ENCODE peak calls at places on chromosomes 3 and 15, in ten cellular contexts. W is HepG2, C is mesendoderm, J is endothelial cell of umbilical vein, M is neural progenitor cell, Q is GM12878, L is neuronal stem cell, U is endodermal cell, O is mammary epithelial cell, F is IMR-90. K is an unnamed sample. For H3K36me3, the result is how much of the 10 kb centered on the place peaks cover.

GRCh38 chr3:188680189-188680588 is 491.6 kb upstream of the TPRG1 start:
- DNase-seq in W (no peak), C (no peak), J (no peak), M (no peak), Q (no peak), L (no peak), U (no peak), O (no peak), F (peak), K (no peak)

GRCh38 chr3:50913279-50913678 is 238.6 kb downstream of the DOCK3 start:
- DNase-seq in W (no peak), C (peak), J (no peak), M (no peak), Q (no peak), L (no peak), U (no peak), O (no peak), F (no peak), K (no peak)

GRCh38 chr15:62969442-62970089 is 73.0 kb upstream of the TPM1 start:
- DNase-seq in W (no peak), C (peak), J (no peak), M (no peak), Q (no peak), L (no peak), U (no peak), O (peak), F (no peak), K (no peak)

GRCh38 chr3:25747033-25747432 is 36.2 kb downstream of the NGLY1 start:
- DNase-seq in W (no peak), C (no peak), J (no peak), M (no peak), Q (no peak), L (no peak), U (no peak), O (peak), F (peak), K (no peak)

GRCh38 chr15:72415304-72415703 is 17.2 kb downstream of the TMEM202 start:
- DNase-seq in W (peak), C (no peak), J (no peak), M (no peak), Q (no peak), L (no peak), U (no peak), O (no peak), F (no peak), K (no peak)

GRCh38 chr15:62782896-62783295 is 259.7 kb upstream of the TPM1 start:
- DNase-seq in W (no peak), C (no peak), J (no peak), M (no peak), Q (no peak), L (no peak), U (no peak), O (no peak), F (peak), K (no peak)

GRCh38 chr3:18649666-18650363 is 224.7 kb upstream of the SATB1 start:
- DNase-seq in W (no peak), C (no peak), J (no peak), M (no peak), Q (peak), L (no peak), U (no peak), O (no peak), F (no peak), K (no peak)

GRCh38 chr3:55746808-55747413 is 259.8 kb upstream of the WNT5A start:
- DNase-seq in W (no peak), C (no peak), J (peak), M (no peak), Q (no peak), L (no peak), U (no peak), O (no peak), F (peak), K (no peak)

GRCh38 chr3:121703973-121704372 is 43.3 kb upstream of the HCLS1 start:
- DNase-seq in W (no peak), C (no peak), J (no peak), M (no peak), Q (no peak), L (no peak), U (no peak), O (no peak), F (no peak), K (no peak)

GRCh38 chr3:175410251-175410650 is 551.1 kb downstream of the NAALADL2 start:
- DNase-seq in W (no peak), C (no peak), J (no peak), M (no peak), Q (no peak), L (no peak), U (no peak), O (peak), F (peak), K (no peak)

GRCh38 chr15:57727031-57727430 is 20.5 kb downstream of the POLR2M start:
- DNase-seq in W (no peak), C (no peak), J (peak), M (no peak), Q (no peak), L (no peak), U (no peak), O (peak), F (peak), K (no peak)

GRCh38 chr15:47513496-47513895 is 203.8 kb upstream of the SEMA6D start:
- DNase-seq in W (no peak), C (no peak), J (no peak), M (no peak), Q (no peak), L (no peak), U (no peak), O (no peak), F (no peak), K (no peak)

GRCh38 chr3:73070675-73071575 is 9.5 kb downstream of the EBLN2 start:
- DNase-seq in W (peak), C (no peak), J (no peak), M (no peak), Q (no peak), L (no peak), U (peak), O (no peak), F (peak), K (no peak)

GRCh38 chr15:50108446-50108845 is 10.6 kb downstream of the ATP8B4 start:
- DNase-seq in W (no peak), C (no peak), J (no peak), M (no peak), Q (no peak), L (no peak), U (no peak), O (no peak), F (no peak), K (no peak)

GRCh38 chr15:41544650-41545015 is 576 bp upstream of the RPAP1 start:
- DNase-seq in W (no peak), C (no peak), J (no peak), M (no peak), Q (no peak), L (no peak), U (no peak), O (no peak), F (no peak), K (no peak)

GRCh38 chr3:15331606-15332404 is 581 bp downstream of the SH3BP5 start:
- DNase-seq in W (no peak), C (no peak), J (peak), M (peak), Q (no peak), L (no peak), U (no peak), O (peak), F (peak), K (no peak)

GRCh38 chr3:44416031-44417030 is 61.1 kb downstream of the ZNF445 start:
- DNase-seq in W (no peak), C (no peak), J (no peak), M (no peak), Q (no peak), L (no peak), U (peak), O (no peak), F (no peak), K (no peak)

GRCh38 chr3:133535971-133536634 is 37.4 kb upstream of the CDV3 start:
- DNase-seq in W (peak), C (no peak), J (peak), M (no peak), Q (no peak), L (no peak), U (no peak), O (peak), F (peak), K (no peak)

GRCh38 chr3:188881954-188882641 is 289.7 kb upstream of the TPRG1 start:
- DNase-seq in W (peak), C (peak), J (peak), M (no peak), Q (no peak), L (no peak), U (no peak), O (peak), F (peak), K (no peak)

GRCh38 chr3:39108309-39108708 is 829 bp downstream of the TTC21A start:
- DNase-seq in W (no peak), C (no peak), J (no peak), M (no peak), Q (peak), L (no peak), U (no peak), O (no peak), F (no peak), K (no peak)

GRCh38 chr3:142853270-142854163 is 35.4 kb downstream of the PCOLCE2 start:
- DNase-seq in W (peak), C (no peak), J (no peak), M (no peak), Q (no peak), L (no peak), U (no peak), O (peak), F (peak), K (no peak)

GRCh38 chr3:25483456-25483855 is 55.4 kb downstream of the RARB start:
- DNase-seq in W (no peak), C (no peak), J (peak), M (no peak), Q (no peak), L (no peak), U (no peak), O (no peak), F (no peak), K (no peak)

GRCh38 chr15:39594056-39594763 is 13.3 kb downstream of the THBS1 start:
- DNase-seq in W (no peak), C (no peak), J (peak), M (no peak), Q (no peak), L (no peak), U (no peak), O (peak), F (peak), K (no peak)

GRCh38 chr3:535566-536416 is 339.2 kb downstream of the CHL1 start:
- DNase-seq in W (no peak), C (peak), J (no peak), M (peak), Q (no peak), L (no peak), U (peak), O (peak), F (peak), K (peak)

GRCh38 chr3:50342818-50343633 is 2.4 kb upstream of the RASSF1 start:
- DNase-seq in W (no peak), C (peak), J (no peak), M (peak), Q (no peak), L (no peak), U (peak), O (no peak), F (no peak), K (no peak)

GRCh38 chr3:8709801-8710524 is 23.6 kb upstream of the CAV3 start:
- DNase-seq in W (peak), C (no peak), J (no peak), M (no peak), Q (no peak), L (no peak), U (no peak), O (no peak), F (no peak), K (no peak)

GRCh38 chr3:195153653-195154052 is 117.3 kb downstream of the XXYLT1 start:
- DNase-seq in W (no peak), C (no peak), J (peak), M (no peak), Q (no peak), L (no peak), U (no peak), O (no peak), F (peak), K (no peak)
- H3K9ac ChIP-seq in W (no peak), C (no peak), J (peak), M (no peak), Q (no peak), L (no peak), U (no peak), O (no peak), F (peak), K (no peak)

GRCh38 chr3:177361042-177361938 is 164.0 kb upstream of the TBL1XR1 start:
- DNase-seq in W (no peak), C (peak), J (no peak), M (no peak), Q (no peak), L (no peak), U (no peak), O (no peak), F (no peak), K (no peak)
- H3K4me3 ChIP-seq in W (no peak), C (no peak), J (no peak), M (no peak), Q (no peak), L (no peak), U (no peak), O (no peak), F (no peak), K (no peak)

GRCh38 chr3:52150860-52151259 is 3.4 kb downstream of the POC1A start:
- DNase-seq in W (no peak), C (no peak), J (no peak), M (no peak), Q (no peak), L (no peak), U (no peak), O (no peak), F (no peak), K (no peak)

GRCh38 chr3:52149021-52149420 is 5.2 kb downstream of the POC1A start:
- DNase-seq in W (no peak), C (no peak), J (no peak), M (no peak), Q (no peak), L (no peak), U (no peak), O (no peak), F (no peak), K (no peak)

GRCh38 chr3:52149726-52150125 is 4.5 kb downstream of the POC1A start:
- DNase-seq in W (no peak), C (no peak), J (no peak), M (no peak), Q (no peak), L (no peak), U (no peak), O (no peak), F (no peak), K (no peak)

GRCh38 chr3:52147804-52148203 is 6.4 kb downstream of the POC1A start:
- DNase-seq in W (no peak), C (no peak), J (no peak), M (no peak), Q (no peak), L (no peak), U (no peak), O (no peak), F (peak), K (no peak)

GRCh38 chr3:52150357-52150756 is 3.9 kb downstream of the POC1A start:
- DNase-seq in W (no peak), C (no peak), J (no peak), M (no peak), Q (no peak), L (no peak), U (no peak), O (no peak), F (no peak), K (no peak)
- H3K36me3 ChIP-seq in W (under half), C (under half), J (under half), M (under half), Q (under half), L (half or more), U (under half), O (under half), F (under half), K (half or more)

GRCh38 chr15:101280007-101280406 is 2.7 kb upstream of the SELENOS start:
- DNase-seq in W (no peak), C (no peak), J (no peak), M (no peak), Q (no peak), L (no peak), U (peak), O (no peak), F (no peak), K (no peak)

GRCh38 chr15:101276501-101277037 is 716 bp downstream of the SELENOS start:
- DNase-seq in W (no peak), C (peak), J (peak), M (peak), Q (no peak), L (no peak), U (peak), O (peak), F (peak), K (no peak)

GRCh38 chr15:101275018-101275417 is 2.3 kb downstream of the SELENOS start:
- DNase-seq in W (no peak), C (no peak), J (no peak), M (no peak), Q (peak), L (no peak), U (no peak), O (no peak), F (no peak), K (no peak)

GRCh38 chr15:101277943-101278564 is 769 bp upstream of the SELENOS start:
- DNase-seq in W (no peak), C (peak), J (no peak), M (peak), Q (no peak), L (no peak), U (peak), O (no peak), F (no peak), K (no peak)

DNA sequence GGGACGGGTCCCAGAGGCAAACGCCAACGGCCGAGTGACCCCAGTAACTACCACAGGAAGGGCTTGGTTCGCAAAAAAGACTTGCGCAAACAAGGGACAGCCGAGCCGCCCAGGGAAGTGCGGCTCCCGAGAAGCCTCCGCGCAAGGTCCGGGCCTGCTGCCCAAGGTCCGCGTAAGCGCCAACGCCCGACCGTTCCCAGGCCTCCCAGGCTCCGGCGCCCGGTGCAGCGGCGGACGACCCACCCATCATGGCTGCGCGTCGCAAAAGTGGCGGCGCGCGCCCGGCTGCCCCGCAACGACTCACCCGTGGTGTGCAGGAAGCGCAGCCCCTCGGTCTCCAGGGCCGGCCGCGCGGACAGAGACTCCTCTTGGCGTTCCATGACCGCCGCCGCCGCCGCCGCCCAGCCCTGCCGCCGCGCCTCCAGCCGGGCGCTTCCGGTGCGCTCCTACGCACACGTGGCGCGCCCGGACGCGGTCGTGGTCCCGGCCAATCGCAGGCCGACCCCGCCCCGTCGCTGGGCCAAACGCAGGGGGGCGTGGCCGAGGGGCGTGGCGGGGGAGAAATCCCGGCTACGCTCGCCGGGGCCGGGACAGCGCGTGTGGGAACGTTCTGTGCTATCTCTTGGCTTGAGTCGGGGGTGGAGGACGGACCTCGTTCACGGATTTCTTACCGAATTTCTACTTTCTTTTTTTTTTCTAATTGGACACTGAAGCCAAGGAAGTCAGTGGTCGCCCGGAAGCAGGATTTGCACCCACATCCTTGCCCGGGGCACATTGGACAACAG is at the start of gene SELENOS:
- DNase-seq in W (peak), C (peak), J (peak), M (peak), Q (no peak), L (peak), U (peak), O (peak), F (peak), K (peak)
- H3K9ac ChIP-seq in W (peak), C (peak), J (peak), M (peak), Q (peak), L (peak), U (peak), O (peak), F (peak), K (peak)

GRCh38 chr15:73928241-73928579 is 1.9 kb downstream of the LOXL1 start:
- DNase-seq in W (no peak), C (no peak), J (no peak), M (no peak), Q (no peak), L (no peak), U (no peak), O (no peak), F (no peak), K (no peak)
- H3K4me3 ChIP-seq in W (no peak), C (no peak), J (no peak), M (peak), Q (no peak), L (peak), U (peak), O (peak), F (peak), K (peak)

GRCh38 chr3:150170843-150171513 is 200.3 kb upstream of the PFN2 start:
- DNase-seq in W (no peak), C (no peak), J (no peak), M (no peak), Q (no peak), L (no peak), U (no peak), O (no peak), F (peak), K (no peak)

GRCh38 chr3:150165396-150166094 is 194.8 kb upstream of the PFN2 start:
- DNase-seq in W (no peak), C (peak), J (no peak), M (no peak), Q (no peak), L (no peak), U (no peak), O (no peak), F (no peak), K (peak)

GRCh38 chr3:150172356-150172755 is 201.7 kb upstream of the PFN2 start:
- DNase-seq in W (no peak), C (no peak), J (no peak), M (no peak), Q (no peak), L (no peak), U (no peak), O (no peak), F (no peak), K (no peak)

GRCh38 chr3:150169279-150169970 is 198.7 kb upstream of the PFN2 start:
- DNase-seq in W (no peak), C (no peak), J (no peak), M (no peak), Q (no peak), L (no peak), U (no peak), O (no peak), F (no peak), K (no peak)

DNA sequence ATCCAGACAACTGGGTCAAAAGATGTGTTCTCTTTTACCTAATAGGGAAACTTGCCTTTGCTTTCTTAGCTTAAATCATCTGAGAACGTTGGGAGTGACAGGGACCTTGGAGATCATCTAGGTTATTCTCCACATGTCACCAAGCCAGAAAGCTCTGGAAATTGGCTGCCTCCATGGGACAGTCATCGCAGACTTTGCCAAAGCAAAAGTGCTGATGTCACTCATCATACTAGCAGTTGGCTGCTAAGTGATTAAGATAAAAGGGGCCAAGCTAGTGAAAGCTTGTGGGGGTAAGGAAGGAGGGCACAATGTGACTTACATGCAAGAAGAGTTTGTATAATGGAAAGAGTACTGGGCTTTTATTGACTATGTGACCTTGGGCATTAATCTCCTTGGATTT is 198.0 kb upstream of the PFN2 start:
- DNase-seq in W (no peak), C (no peak), J (no peak), M (no peak), Q (no peak), L (no peak), U (no peak), O (no peak), F (peak), K (no peak)
- H3K36me3 ChIP-seq in W (under half), C (under half), J (under half), M (under half), Q (under half), L (under half), U (under half), O (under half), F (under half), K (under half)

DNA sequence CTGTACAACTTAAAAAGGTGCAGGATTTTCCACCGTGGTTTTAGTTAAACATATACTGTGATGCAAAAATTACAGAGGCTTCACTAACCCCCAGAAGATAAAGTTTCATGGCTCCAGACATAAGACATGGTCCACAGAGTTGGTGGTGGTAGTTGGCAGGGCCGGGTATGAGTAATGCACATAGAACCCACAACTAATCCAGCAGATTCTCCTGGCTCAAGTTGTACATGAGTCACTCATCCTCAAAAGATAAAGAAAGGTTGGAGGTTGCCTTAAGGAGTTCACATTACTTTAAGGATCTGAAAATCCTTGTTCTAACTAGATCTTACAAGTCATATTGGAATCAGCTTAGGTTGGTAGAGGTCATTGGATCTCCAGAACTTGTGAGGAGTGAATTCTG is 98.3 kb upstream of the ZBTB20 start:
- DNase-seq in W (no peak), C (no peak), J (peak), M (no peak), Q (no peak), L (no peak), U (no peak), O (peak), F (peak), K (no peak)
- H3K9ac ChIP-seq in W (no peak), C (no peak), J (no peak), M (no peak), Q (no peak), L (no peak), U (no peak), O (no peak), F (no peak), K (no peak)

K was measured in NT2/D1.